ENCODE peak calls at places on chromosome 13, in nine cellular contexts. One of them, this sample, is unnamed.

GRCh38 chr13:31674056-31674455 is 65.3 kb upstream of the RXFP2 start:
- DNase-seq in nephron progenitor cell: no peak
- DNase-seq in tibial nerve: no peak
- DNase-seq in HEK293T: no peak
- DNase-seq in T-helper 17 cell: no peak
- DNase-seq in LHCN-M2: peak
- DNase-seq in H4: no peak
- DNase-seq in stimulated activated CD4-positive, alpha-beta T cell treated with anti-CD3 and anti-CD28 coated beads, Interleukin-15, amount 100 ng/mL, for 1 hour: no peak
- DNase-seq in GM20000: no peak
- DNase-seq in this sample: no peak

GRCh38 chr13:24149306-24150032 is 11.1 kb upstream of the SPATA13 start:
- DNase-seq in LHCN-M2: peak
- DNase-seq in GM20000: no peak
- DNase-seq in nephron progenitor cell: no peak
- DNase-seq in H4: peak
- DNase-seq in HEK293T: no peak
- DNase-seq in stimulated activated CD4-positive, alpha-beta T cell treated with anti-CD3 and anti-CD28 coated beads, Interleukin-15, amount 100 ng/mL, for 1 hour: no peak
- DNase-seq in tibial nerve: no peak
- DNase-seq in T-helper 17 cell: no peak
- DNase-seq in this sample: no peak

GRCh38 chr13:113338451-113338850 is 25.5 kb downstream of the GRTP1 start:
- DNase-seq in HEK293T: no peak
- DNase-seq in LHCN-M2: no peak
- DNase-seq in GM20000: no peak
- DNase-seq in H4: no peak
- DNase-seq in nephron progenitor cell: no peak
- DNase-seq in tibial nerve: no peak
- DNase-seq in stimulated activated CD4-positive, alpha-beta T cell treated with anti-CD3 and anti-CD28 coated beads, Interleukin-15, amount 100 ng/mL, for 1 hour: no peak
- DNase-seq in T-helper 17 cell: no peak
- DNase-seq in this sample: no peak

GRCh38 chr13:48975926-48976676 is 389 bp downstream of the FNDC3A start:
- DNase-seq in H4: peak
- DNase-seq in stimulated activated CD4-positive, alpha-beta T cell treated with anti-CD3 and anti-CD28 coated beads, Interleukin-15, amount 100 ng/mL, for 1 hour: peak
- DNase-seq in GM20000: peak
- DNase-seq in nephron progenitor cell: peak
- DNase-seq in LHCN-M2: peak
- DNase-seq in tibial nerve: peak
- DNase-seq in T-helper 17 cell: peak
- DNase-seq in HEK293T: peak
- DNase-seq in this sample: peak

GRCh38 chr13:74305876-74306275 is 171.7 kb upstream of the KLF12 start:
- DNase-seq in nephron progenitor cell: no peak
- DNase-seq in H4: no peak
- DNase-seq in HEK293T: peak
- DNase-seq in tibial nerve: no peak
- DNase-seq in GM20000: no peak
- DNase-seq in T-helper 17 cell: no peak
- DNase-seq in stimulated activated CD4-positive, alpha-beta T cell treated with anti-CD3 and anti-CD28 coated beads, Interleukin-15, amount 100 ng/mL, for 1 hour: no peak
- DNase-seq in LHCN-M2: no peak
- DNase-seq in this sample: no peak

GRCh38 chr13:111948281-111948680 is 118.7 kb upstream of the SOX1 start:
- DNase-seq in nephron progenitor cell: no peak
- DNase-seq in HEK293T: no peak
- DNase-seq in GM20000: no peak
- DNase-seq in tibial nerve: no peak
- DNase-seq in H4: no peak
- DNase-seq in stimulated activated CD4-positive, alpha-beta T cell treated with anti-CD3 and anti-CD28 coated beads, Interleukin-15, amount 100 ng/mL, for 1 hour: no peak
- DNase-seq in LHCN-M2: no peak
- DNase-seq in T-helper 17 cell: no peak
- DNase-seq in this sample: no peak

GRCh38 chr13:47081850-47082249 is 185.0 kb upstream of the HTR2A start:
- DNase-seq in GM20000: no peak
- DNase-seq in HEK293T: no peak
- DNase-seq in tibial nerve: no peak
- DNase-seq in stimulated activated CD4-positive, alpha-beta T cell treated with anti-CD3 and anti-CD28 coated beads, Interleukin-15, amount 100 ng/mL, for 1 hour: no peak
- DNase-seq in H4: no peak
- DNase-seq in LHCN-M2: no peak
- DNase-seq in T-helper 17 cell: no peak
- DNase-seq in nephron progenitor cell: no peak
- DNase-seq in this sample: no peak

GRCh38 chr13:34886476-34886875 is 55.6 kb upstream of the NBEA start:
- DNase-seq in nephron progenitor cell: no peak
- DNase-seq in H4: no peak
- DNase-seq in T-helper 17 cell: no peak
- DNase-seq in tibial nerve: no peak
- DNase-seq in HEK293T: no peak
- DNase-seq in LHCN-M2: no peak
- DNase-seq in stimulated activated CD4-positive, alpha-beta T cell treated with anti-CD3 and anti-CD28 coated beads, Interleukin-15, amount 100 ng/mL, for 1 hour: no peak
- DNase-seq in GM20000: no peak
- DNase-seq in this sample: no peak

GRCh38 chr13:43397110-43397509 is 373.7 kb downstream of the DNAJC15 start:
- DNase-seq in T-helper 17 cell: no peak
- DNase-seq in tibial nerve: no peak
- DNase-seq in LHCN-M2: peak
- DNase-seq in GM20000: no peak
- DNase-seq in nephron progenitor cell: no peak
- DNase-seq in H4: no peak
- DNase-seq in HEK293T: no peak
- DNase-seq in stimulated activated CD4-positive, alpha-beta T cell treated with anti-CD3 and anti-CD28 coated beads, Interleukin-15, amount 100 ng/mL, for 1 hour: no peak
- DNase-seq in this sample: no peak

GRCh38 chr13:51246005-51246404 is 23.8 kb downstream of the FAM124A start:
- DNase-seq in HEK293T: no peak
- DNase-seq in H4: no peak
- DNase-seq in GM20000: no peak
- DNase-seq in nephron progenitor cell: no peak
- DNase-seq in tibial nerve: no peak
- DNase-seq in LHCN-M2: no peak
- DNase-seq in T-helper 17 cell: no peak
- DNase-seq in stimulated activated CD4-positive, alpha-beta T cell treated with anti-CD3 and anti-CD28 coated beads, Interleukin-15, amount 100 ng/mL, for 1 hour: no peak
- DNase-seq in this sample: no peak

GRCh38 chr13:30016398-30016797 is 166.0 kb upstream of the UBL3 start:
- DNase-seq in LHCN-M2: no peak
- DNase-seq in tibial nerve: no peak
- DNase-seq in T-helper 17 cell: no peak
- DNase-seq in HEK293T: no peak
- DNase-seq in GM20000: no peak
- DNase-seq in H4: no peak
- DNase-seq in nephron progenitor cell: no peak
- DNase-seq in stimulated activated CD4-positive, alpha-beta T cell treated with anti-CD3 and anti-CD28 coated beads, Interleukin-15, amount 100 ng/mL, for 1 hour: no peak
- DNase-seq in this sample: no peak